ENCODE peak calls at places on chromosomes 6 and 20, in five cellular contexts. V is uterus; R is CD8-positive, alpha-beta T cell; H is OCI-LY7; A is ovary. I is an unnamed sample.

GRCh38 chr6:69918766-69919165 is 52.4 kb downstream of the COL19A1 start:
- DNase-seq in V (no peak), A (no peak), R (no peak), H (no peak), I (no peak)

GRCh38 chr20:3045042-3045815 is 623 bp upstream of the MRPS26 start:
- DNase-seq in A (no peak), R (peak; percentile 36), H (no peak), V (peak; percentile 74), I (peak; percentile 89)

GRCh38 chr6:45607818-45608217 is 230.1 kb upstream of the SUPT3H start:
- DNase-seq in H (no peak), A (no peak), V (no peak), R (no peak), I (no peak)

GRCh38 chr20:25077610-25078169 is 4.3 kb downstream of the VSX1 start:
- DNase-seq in A (no peak), V (no peak), R (no peak), H (no peak), I (peak; percentile 60)

GRCh38 chr6:132530293-132530974 is 7.6 kb upstream of the TAAR9 start:
- DNase-seq in H (peak; percentile 82), A (peak; percentile 64), R (peak; percentile 67), V (peak; percentile 56), I (no peak)

GRCh38 chr6:116111552-116112528 is 11.2 kb downstream of the NT5DC1 start:
- DNase-seq in V (no peak), R (no peak), H (peak; percentile 47), A (no peak), I (no peak)

GRCh38 chr20:32362924-32363364 is 4.8 kb downstream of the ASXL1 start:
- DNase-seq in R (no peak), A (no peak), V (no peak), H (no peak), I (no peak)

GRCh38 chr20:64269604-64270411 is 14.3 kb downstream of the PCMTD2 start:
- DNase-seq in A (no peak), R (no peak), H (no peak), V (no peak), I (no peak)

GRCh38 chr6:43952746-43953145 is 174.5 kb downstream of the MRPL14 start:
- DNase-seq in R (no peak), V (no peak), A (no peak), H (no peak), I (no peak)

GRCh38 chr20:51624157-51624731 is 81.7 kb upstream of the NFATC2 start:
- DNase-seq in V (no peak), A (peak; percentile 52), R (peak; percentile 26), H (peak; percentile 89), I (no peak)

GRCh38 chr20:53829086-53829703 is 235.6 kb upstream of the ZNF217 start:
- DNase-seq in H (peak; percentile 21), V (peak; percentile 47), A (no peak), R (no peak), I (no peak)

GRCh38 chr6:80535914-80536565 is 429.6 kb downstream of the BCKDHB start:
- DNase-seq in R (no peak), V (no peak), A (no peak), H (no peak), I (no peak)

GRCh38 chr6:36769161-36769675 is 70.0 kb downstream of the CPNE5 start:
- DNase-seq in V (no peak), R (no peak), A (no peak), H (no peak), I (no peak)

GRCh38 chr6:80956898-80957297 is 795.6 kb downstream of the TENT5A start:
- DNase-seq in V (no peak), A (no peak), H (no peak), R (no peak), I (no peak)

GRCh38 chr6:44921787-44922186 is 406.3 kb upstream of the RUNX2 start:
- DNase-seq in V (no peak), A (no peak), H (no peak), R (no peak), I (no peak)

GRCh38 chr20:33791959-33792597 is 19.1 kb upstream of the CHMP4B start:
- DNase-seq in H (peak; percentile 59), V (peak; percentile 35), R (peak; percentile 40), A (no peak), I (no peak)

GRCh38 chr6:4873928-4874327 is 97.7 kb downstream of the CDYL start:
- DNase-seq in V (no peak), H (no peak), R (no peak), A (no peak), I (no peak)

GRCh38 chr6:24910331-24910849 is 25.4 kb downstream of the RIPOR2 start:
- DNase-seq in R (peak; percentile 28), H (peak; percentile 82), V (peak; percentile 55), A (peak; percentile 28), I (no peak)

GRCh38 chr6:102798631-102799030 is 1405.1 kb downstream of the GRIK2 start:
- DNase-seq in A (no peak), R (no peak), V (no peak), H (no peak), I (no peak)

GRCh38 chr6:118804091-118804490 is 89.9 kb upstream of the ASF1A start:
- DNase-seq in V (no peak), R (no peak), A (no peak), H (no peak), I (no peak)

GRCh38 chr6:89527634-89528033 is 94.7 kb downstream of the ANKRD6 start:
- DNase-seq in R (no peak), H (no peak), V (no peak), A (no peak), I (no peak)

GRCh38 chr6:46882622-46883021 is 39.1 kb downstream of the ADGRF5 start:
- DNase-seq in V (no peak), A (no peak), H (no peak), R (no peak), I (no peak)

GRCh38 chr6:148851683-148852556 is 105.1 kb downstream of the UST start:
- DNase-seq in H (no peak), A (no peak), V (no peak), R (no peak), I (no peak)

GRCh38 chr6:27679308-27679967 is 206.5 kb upstream of the ZNF184 start:
- DNase-seq in V (no peak), R (no peak), H (no peak), A (no peak), I (no peak)

GRCh38 chr20:1811621-1812498 is 83.3 kb upstream of the SIRPA start:
- DNase-seq in R (no peak), V (no peak), A (no peak), H (no peak), I (peak; percentile 28)
- H3K4me3 ChIP-seq in R (no peak overlapping the region), V (no peak overlapping the region), A (no peak overlapping the region), H (no peak overlapping the region), I (no peak overlapping the region)

GRCh38 chr20:38985060-38985459 is 22.9 kb downstream of the DHX35 start:
- DNase-seq in H (no peak), R (no peak), A (no peak), V (no peak), I (no peak)

GRCh38 chr20:38982291-38982690 is 20.1 kb downstream of the DHX35 start:
- DNase-seq in R (no peak), H (no peak), A (no peak), V (no peak), I (no peak)

GRCh38 chr20:38986663-38987062 is 24.5 kb downstream of the DHX35 start:
- DNase-seq in H (no peak), R (no peak), V (peak; percentile 24), A (no peak), I (no peak)

GRCh38 chr20:38987777-38988176 is 25.6 kb downstream of the DHX35 start:
- DNase-seq in H (peak; percentile 20), R (no peak), A (no peak), V (no peak), I (no peak)

DNA sequence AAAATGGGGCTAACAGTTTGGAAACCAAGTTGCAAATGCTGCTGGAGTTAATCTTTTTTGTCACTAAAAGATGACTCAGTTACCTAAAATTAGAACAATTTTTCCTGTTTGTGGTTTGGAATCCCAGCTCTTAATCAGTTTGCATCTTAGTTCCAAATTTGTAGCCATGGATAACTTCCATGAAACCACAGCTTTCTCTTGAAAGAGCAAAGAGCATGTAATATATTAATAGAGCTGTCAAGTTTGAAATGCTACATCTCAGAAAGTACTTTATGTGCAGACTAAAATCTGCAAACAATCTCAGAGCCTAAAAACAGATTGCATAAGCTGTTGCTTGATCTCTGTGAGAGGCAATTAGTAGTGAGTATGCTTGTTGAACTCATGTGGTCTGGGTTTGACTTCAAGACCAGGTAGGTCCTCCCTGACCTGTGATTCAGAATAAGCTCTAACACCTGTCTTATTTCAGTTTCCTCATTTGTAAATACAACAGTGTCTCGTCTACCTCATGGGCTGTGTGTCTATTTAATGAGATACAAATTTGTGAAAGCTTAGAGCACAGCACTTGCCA is 23.5 kb downstream of the DHX35 start:
- DNase-seq in A (no peak), V (no peak), R (no peak), H (no peak), I (no peak)
- H3K9me3 ChIP-seq in A (no peaks in the 10 kb centered on the region), V (no peaks in the 10 kb centered on the region), R (no peaks in the 10 kb centered on the region), H (no peaks in the 10 kb centered on the region), I (no peaks in the 10 kb centered on the region)

DNA sequence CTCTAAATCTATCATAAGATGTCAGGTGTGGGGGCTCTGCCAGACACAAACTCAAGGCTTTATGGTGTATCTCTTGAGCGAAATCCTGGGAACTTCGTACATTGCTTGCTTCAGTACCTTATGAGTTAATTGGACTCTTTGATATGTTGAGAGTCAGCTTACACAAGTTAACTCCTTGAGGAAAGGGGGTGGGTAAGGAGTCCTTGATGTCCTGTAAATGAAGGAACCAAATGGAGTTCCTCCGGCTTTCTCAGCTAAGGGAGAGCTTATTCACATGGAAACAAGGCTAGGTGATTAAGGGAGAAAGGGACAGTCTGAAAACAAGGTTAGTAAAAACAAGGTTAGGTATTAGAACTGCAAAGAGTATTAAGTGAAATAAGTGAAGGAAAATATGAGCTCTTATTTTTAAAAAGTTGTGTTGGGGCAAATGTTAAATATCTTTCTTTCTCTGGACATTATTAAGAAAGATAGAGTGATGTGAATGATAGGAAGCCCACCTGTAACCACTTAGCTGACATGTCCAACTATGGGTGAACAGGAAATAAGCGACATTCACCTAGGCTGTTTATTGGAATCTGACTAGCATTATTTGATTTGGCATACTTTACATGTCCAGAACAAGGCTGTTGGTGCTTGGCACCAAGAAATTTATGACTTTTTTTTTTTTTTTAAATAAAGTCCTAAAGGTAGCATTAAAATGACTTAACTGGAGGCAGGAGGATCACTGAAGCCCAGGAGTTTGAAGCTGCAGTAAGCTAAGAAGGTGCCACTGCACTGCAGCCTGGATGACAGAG is 26.5 kb downstream of the GTF2H5 start:
- DNase-seq in H (no peak), V (no peak), R (no peak), A (no peak), I (no peak)
- H3K4me1 ChIP-seq in H (no peaks in the 10 kb centered on the region), V (no peaks in the 10 kb centered on the region), R (no peaks in the 10 kb centered on the region), A (peaks cover 6% of the 10 kb centered on the region), I (no peaks in the 10 kb centered on the region)

DNA sequence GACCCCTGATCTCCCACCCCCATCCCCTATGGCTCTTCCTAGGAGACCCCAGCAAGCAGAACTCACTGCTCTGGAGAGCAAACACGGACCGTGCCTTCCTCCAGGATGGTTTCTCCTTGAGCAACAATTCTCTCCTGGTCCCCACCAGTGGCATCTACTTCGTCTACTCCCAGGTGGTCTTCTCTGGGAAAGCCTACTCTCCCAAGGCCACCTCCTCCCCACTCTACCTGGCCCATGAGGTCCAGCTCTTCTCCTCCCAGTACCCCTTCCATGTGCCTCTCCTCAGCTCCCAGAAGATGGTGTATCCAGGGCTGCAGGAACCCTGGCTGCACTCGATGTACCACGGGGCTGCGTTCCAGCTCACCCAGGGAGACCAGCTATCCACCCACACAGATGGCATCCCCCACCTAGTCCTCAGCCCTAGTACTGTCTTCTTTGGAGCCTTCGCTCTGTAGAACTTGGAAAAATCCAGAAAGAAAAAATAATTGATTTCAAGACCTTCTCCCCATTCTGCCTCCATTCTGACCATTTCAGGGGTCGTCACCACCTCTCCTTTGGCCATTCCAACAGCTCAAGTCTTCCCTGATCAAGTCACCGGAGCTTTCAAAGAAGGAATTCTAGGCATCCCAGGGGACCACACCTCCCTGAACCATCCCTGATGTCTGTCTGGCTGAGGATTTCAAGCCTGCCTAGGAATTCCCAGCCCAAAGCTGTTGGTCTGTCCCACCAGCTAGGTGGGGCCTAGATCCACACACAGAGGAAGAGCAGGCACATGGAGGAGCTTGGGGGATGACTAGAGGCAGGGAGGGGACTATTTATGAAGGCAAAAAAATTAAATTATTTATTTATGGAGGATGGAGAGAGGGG is 1.4 kb downstream of the LTA start:
- DNase-seq in H (no peak), R (no peak), A (no peak), V (no peak), I (no peak)
- H3K4me3 ChIP-seq in H (no peak overlapping the region), R (peak overlapping the region; percentile 86), A (no peak overlapping the region), V (no peak overlapping the region), I (no peak overlapping the region)

I was measured in right atrium auricular region.